ENCODE peak calls at places on chromosomes 13 and 19, in five cellular contexts. One of them, this sample, is unnamed.

GRCh38 chr19:13920940-13921744 is 15.1 kb downstream of the CC2D1A start:
- DNase-seq in spleen: no peak
- DNase-seq in T follicular helper cell: no peak
- DNase-seq in HepG2: peak
- DNase-seq in islet precursor cell: no peak
- DNase-seq in this sample: no peak

GRCh38 chr19:46958542-46958941 is 61.1 kb upstream of the NPAS1 start:
- DNase-seq in spleen: no peak
- DNase-seq in T follicular helper cell: no peak
- DNase-seq in HepG2: peak
- DNase-seq in islet precursor cell: peak
- DNase-seq in this sample: no peak

GRCh38 chr19:57244513-57244912 is 4.1 kb downstream of the ZNF805 start:
- DNase-seq in spleen: no peak
- DNase-seq in T follicular helper cell: no peak
- DNase-seq in HepG2: no peak
- DNase-seq in islet precursor cell: no peak
- DNase-seq in this sample: no peak

GRCh38 chr19:35154535-35155406 is at the start of gene FXYD5:
- DNase-seq in spleen: peak
- DNase-seq in T follicular helper cell: peak
- DNase-seq in HepG2: no peak
- DNase-seq in islet precursor cell: peak
- DNase-seq in this sample: no peak

GRCh38 chr13:43085545-43085944 is 62.2 kb downstream of the DNAJC15 start:
- DNase-seq in spleen: no peak
- DNase-seq in T follicular helper cell: no peak
- DNase-seq in HepG2: no peak
- DNase-seq in islet precursor cell: no peak
- DNase-seq in this sample: no peak

GRCh38 chr13:28031220-28031903 is 42.9 kb upstream of the URAD start:
- DNase-seq in spleen: peak
- DNase-seq in T follicular helper cell: no peak
- DNase-seq in HepG2: no peak
- DNase-seq in islet precursor cell: no peak
- DNase-seq in this sample: no peak

GRCh38 chr19:33403221-33403972 is 29.9 kb downstream of the CEBPG start:
- DNase-seq in spleen: peak
- DNase-seq in T follicular helper cell: no peak
- DNase-seq in HepG2: peak
- DNase-seq in islet precursor cell: no peak
- DNase-seq in this sample: peak

GRCh38 chr13:53123536-53123935 is 94.9 kb downstream of the OLFM4 start:
- DNase-seq in spleen: no peak
- DNase-seq in T follicular helper cell: no peak
- DNase-seq in HepG2: no peak
- DNase-seq in islet precursor cell: no peak
- DNase-seq in this sample: no peak

GRCh38 chr19:35314031-35314430 is 15.0 kb upstream of the CD22 start:
- DNase-seq in spleen: no peak
- DNase-seq in T follicular helper cell: no peak
- DNase-seq in HepG2: no peak
- DNase-seq in islet precursor cell: no peak
- DNase-seq in this sample: no peak

GRCh38 chr19:35928507-35928906 is 7.7 kb upstream of the LRFN3 start:
- DNase-seq in spleen: no peak
- DNase-seq in T follicular helper cell: no peak
- DNase-seq in HepG2: no peak
- DNase-seq in islet precursor cell: no peak
- DNase-seq in this sample: no peak

This sample was measured in HuH-7.